ENCODE peak calls at places on chromosome 10, in four cellular contexts. L is GM12878, P is HepG2, F is K562. Z is an unnamed sample.

GRCh38 chr10:131318791-131319190 is 7.3 kb upstream of the TCERG1L start:
- DNase-seq in F (no peak), L (no peak), P (no peak), Z (no peak)

GRCh38 chr10:84429926-84430520 is 101.6 kb downstream of the CCSER2 start:
- DNase-seq in P (peak), L (peak), F (peak), Z (peak)

GRCh38 chr10:92691042-92691590 is 1.4 kb downstream of the HHEX start:
- DNase-seq in F (no peak), L (no peak), P (no peak), Z (no peak)

GRCh38 chr10:19579841-19580240 is 236.4 kb upstream of the PLXDC2 start:
- DNase-seq in F (no peak), P (no peak), L (no peak), Z (no peak)

GRCh38 chr10:110733256-110733952 is 89.3 kb downstream of the RBM20 start:
- DNase-seq in P (no peak), L (no peak), F (no peak), Z (no peak)

GRCh38 chr10:78551184-78552005 is 517.4 kb upstream of the ZMIZ1 start:
- DNase-seq in L (no peak), F (no peak), P (peak), Z (no peak)

GRCh38 chr10:116720241-116721047 is 21.9 kb downstream of the HSPA12A start:
- DNase-seq in F (no peak), L (no peak), P (peak), Z (no peak)

GRCh38 chr10:19168584-19168983 is 120.0 kb downstream of the MALRD1 start:
- DNase-seq in F (no peak), P (peak), L (no peak), Z (peak)

GRCh38 chr10:75616076-75616475 is 184.7 kb downstream of the LRMDA start:
- DNase-seq in L (no peak), P (no peak), F (no peak), Z (no peak)

GRCh38 chr10:55441777-55442176 is 640.7 kb upstream of the PCDH15 start:
- DNase-seq in F (no peak), P (no peak), L (no peak), Z (no peak)

GRCh38 chr10:124671486-124672075 is 72.6 kb downstream of the FAM53B start:
- DNase-seq in P (peak), L (no peak), F (peak), Z (peak)

GRCh38 chr10:50511512-50512213 is 112.1 kb downstream of the SGMS1 start:
- DNase-seq in P (peak), L (peak), F (peak), Z (no peak)

GRCh38 chr10:132152896-132153580 is 33.7 kb upstream of the DPYSL4 start:
- DNase-seq in F (no peak), P (no peak), L (no peak), Z (no peak)

GRCh38 chr10:111498560-111498959 is 421.7 kb downstream of the ADRA2A start:
- DNase-seq in F (no peak), P (no peak), L (no peak), Z (no peak)

GRCh38 chr10:59880976-59881510 is 25.3 kb downstream of the CCDC6 start:
- DNase-seq in L (peak), F (peak), P (no peak), Z (no peak)

GRCh38 chr10:114869500-114869899 is 47.9 kb downstream of the FHIP2A start:
- DNase-seq in P (no peak), L (no peak), F (no peak), Z (no peak)

GRCh38 chr10:3977761-3978160 is 192.8 kb upstream of the KLF6 start:
- DNase-seq in P (peak), L (no peak), F (no peak), Z (no peak)

GRCh38 chr10:126290232-126290631 is 98.0 kb downstream of the ADAM12 start:
- DNase-seq in L (no peak), F (no peak), P (no peak), Z (no peak)

GRCh38 chr10:107013258-107014001 is 151.1 kb downstream of the SORCS1 start:
- DNase-seq in P (no peak), L (no peak), F (no peak), Z (peak)

GRCh38 chr10:73991846-73992245 is 6.1 kb upstream of the VCL start:
- DNase-seq in L (no peak), P (no peak), F (peak), Z (no peak)

GRCh38 chr10:17273403-17273802 is 45.4 kb downstream of the VIM start:
- DNase-seq in P (no peak), L (no peak), F (no peak), Z (no peak)

GRCh38 chr10:95356190-95356955 is 65.6 kb upstream of the PDLIM1 start:
- DNase-seq in L (no peak), P (no peak), F (no peak), Z (no peak)

GRCh38 chr10:65993451-65993850 is 932.4 kb upstream of the LRRTM3 start:
- DNase-seq in L (no peak), P (no peak), F (no peak), Z (no peak)

GRCh38 chr10:119459681-119460340 is 82.7 kb downstream of the RGS10 start:
- DNase-seq in L (no peak), F (no peak), P (no peak), Z (no peak)

GRCh38 chr10:119461380-119461779 is 81.1 kb downstream of the RGS10 start:
- DNase-seq in L (no peak), P (no peak), F (no peak), Z (no peak)

GRCh38 chr10:119461923-119462322 is 80.6 kb downstream of the RGS10 start:
- DNase-seq in P (no peak), L (no peak), F (no peak), Z (no peak)

GRCh38 chr10:119462773-119463172 is 79.7 kb downstream of the RGS10 start:
- DNase-seq in L (no peak), P (peak), F (no peak), Z (no peak)

GRCh38 chr10:119460369-119461195 is 81.9 kb downstream of the RGS10 start:
- DNase-seq in F (no peak), L (no peak), P (no peak), Z (no peak)
- TF ChIP-seq TARDBP in F (no peak), L (no peak), P (no peak), Z (no peak)

DNA sequence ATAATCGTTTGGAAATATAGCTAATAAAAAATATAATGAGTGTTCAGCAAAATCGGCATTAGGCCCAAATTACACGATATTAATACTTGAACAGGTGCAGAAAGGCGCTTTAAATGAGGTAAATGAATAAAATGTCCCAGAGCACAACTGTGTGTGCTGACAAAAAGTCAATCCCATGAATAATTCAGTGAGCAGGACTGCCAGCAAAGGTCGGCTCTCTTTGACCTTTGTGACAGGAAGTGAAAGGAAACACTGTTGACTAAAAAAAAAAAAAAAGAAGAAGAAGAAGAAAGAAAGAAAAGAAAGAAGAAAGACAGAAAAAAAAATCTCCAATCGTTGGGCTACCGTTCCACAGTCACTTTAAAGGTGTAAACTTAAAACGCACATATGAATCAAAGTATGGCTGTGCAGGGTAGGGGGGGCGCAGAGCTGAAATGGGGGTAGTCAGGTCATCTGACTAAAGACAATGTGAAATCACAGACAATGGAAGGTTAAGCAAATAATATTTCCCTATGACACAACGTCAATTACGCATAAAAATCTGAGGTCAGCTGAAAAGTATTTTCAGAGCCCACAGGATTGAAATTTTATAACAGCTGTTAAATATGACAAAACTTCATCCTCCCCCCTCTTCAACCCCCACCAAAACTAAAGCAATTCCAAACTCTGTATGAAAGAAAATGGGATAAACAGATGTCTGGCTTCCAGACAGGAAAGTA is 11.1 kb downstream of the EBF3 start:
- DNase-seq in L (no peak), F (no peak), P (no peak), Z (no peak)
- TF ChIP-seq TARDBP in L (no peak), F (no peak), P (no peak), Z (no peak)

GRCh38 chr10:804787-805634 is 115.5 kb upstream of the DIP2C start:
- DNase-seq in L (no peak), P (no peak), F (no peak), Z (no peak)
- TF ChIP-seq TARDBP in L (no peak), P (no peak), F (no peak), Z (no peak)

GRCh38 chr10:99958806-99959205 is 50.9 kb downstream of the DNMBP start:
- DNase-seq in F (no peak), P (no peak), L (no peak), Z (no peak)

GRCh38 chr10:99966306-99966705 is 43.4 kb downstream of the DNMBP start:
- DNase-seq in L (no peak), F (no peak), P (no peak), Z (no peak)

GRCh38 chr10:99967961-99968360 is 41.8 kb downstream of the DNMBP start:
- DNase-seq in P (no peak), F (no peak), L (no peak), Z (no peak)

GRCh38 chr10:99965700-99966099 is 44.0 kb downstream of the DNMBP start:
- DNase-seq in L (no peak), P (no peak), F (no peak), Z (no peak)

GRCh38 chr10:99964791-99965190 is 45.0 kb downstream of the DNMBP start:
- DNase-seq in P (no peak), L (no peak), F (no peak), Z (no peak)
- TF ChIP-seq TARDBP in P (no peak), L (no peak), F (no peak), Z (no peak)

DNA sequence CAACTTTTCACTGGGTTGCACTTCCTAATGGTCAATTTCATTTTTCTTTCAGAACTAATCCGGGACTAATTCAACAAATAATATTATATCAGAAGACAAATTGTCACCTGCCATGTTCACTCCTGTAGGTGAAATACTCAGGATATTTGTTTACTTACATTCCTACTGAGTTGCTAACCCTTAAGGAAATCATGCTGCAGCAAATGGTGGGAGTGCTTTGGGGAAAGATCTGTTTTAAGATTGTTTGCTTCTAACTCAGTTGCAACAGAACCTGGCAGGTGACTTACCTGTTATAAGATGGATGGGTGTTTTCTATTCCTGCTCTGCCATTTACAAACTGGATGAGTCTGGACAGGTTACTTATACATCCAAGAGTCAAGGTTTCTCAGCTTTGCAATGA is 81.8 kb downstream of the ZNF248 start:
- DNase-seq in P (no peak), F (no peak), L (no peak), Z (no peak)
- TF ChIP-seq TARDBP in P (no peak), F (no peak), L (no peak), Z (no peak)

DNA sequence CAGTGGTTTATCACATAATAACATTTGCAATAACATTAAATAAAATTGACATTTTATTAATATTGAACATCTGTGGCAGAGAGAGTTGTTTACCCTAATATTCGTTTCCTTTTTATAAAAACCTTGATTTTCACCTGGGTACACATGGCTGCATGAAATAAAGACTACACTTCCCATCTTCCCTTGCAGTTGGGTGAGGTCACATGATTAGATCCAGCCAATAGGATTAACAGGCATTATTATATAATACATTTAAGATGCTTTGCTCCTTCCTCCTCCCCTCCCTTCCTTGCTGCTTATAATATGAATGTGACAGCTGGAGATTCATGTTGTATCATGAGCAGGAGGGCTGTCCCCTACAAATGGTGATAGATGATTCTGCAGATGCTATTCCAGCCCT is 146.5 kb downstream of the SH2D4B start:
- DNase-seq in P (no peak), F (peak), L (no peak), Z (peak)
- TF ChIP-seq TARDBP in P (no peak), F (no peak), L (no peak), Z (no peak)

GRCh38 chr10:6912021-6912420 is 331.9 kb upstream of the PRKCQ start:
- DNase-seq in P (no peak), F (no peak), L (no peak), Z (no peak)

GRCh38 chr10:6916601-6917000 is 336.5 kb upstream of the PRKCQ start:
- DNase-seq in F (no peak), L (no peak), P (no peak), Z (no peak)

GRCh38 chr10:6915307-6915706 is 335.2 kb upstream of the PRKCQ start:
- DNase-seq in L (no peak), P (no peak), F (no peak), Z (no peak)

GRCh38 chr10:6912929-6913328 is 332.9 kb upstream of the PRKCQ start:
- DNase-seq in F (no peak), P (no peak), L (no peak), Z (no peak)

DNA sequence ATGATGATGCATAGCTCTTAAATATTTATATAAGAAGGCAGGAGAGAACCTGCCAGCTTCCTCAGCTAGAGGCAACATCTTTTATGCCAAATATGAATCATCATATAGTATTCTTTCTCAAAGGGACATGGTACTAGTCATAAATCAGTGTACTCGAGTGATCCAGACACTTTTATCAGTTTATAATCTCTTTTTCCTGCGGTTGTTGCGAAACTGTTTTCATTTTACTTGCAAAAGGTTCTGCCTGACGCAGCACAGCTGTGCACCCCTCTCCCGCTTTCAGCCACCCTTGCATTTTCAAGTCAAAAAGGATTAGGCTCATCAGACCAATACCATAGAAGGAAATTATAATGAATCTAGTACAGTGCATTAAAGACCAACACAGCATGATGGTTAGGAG is 332.3 kb upstream of the PRKCQ start:
- DNase-seq in F (no peak), P (no peak), L (no peak), Z (no peak)
- TF ChIP-seq TARDBP in F (no peak), P (no peak), L (no peak), Z (no peak)

GRCh38 chr10:119658274-119658673 is 7.1 kb downstream of the BAG3 start:
- DNase-seq in P (peak), L (no peak), F (peak), Z (no peak)
- TF ChIP-seq TARDBP in P (no peak), L (no peak), F (no peak), Z (no peak)